ENCODE peak calls at places on chromosomes 3 and 15, in four cellular contexts. X, C, O and B are unnamed samples.
A peak's percentile ranks its signal among the peaks of the same experiment; 100 is the strongest.

GRCh38 chr3:178003756-178004155 is 532.5 kb upstream of the KCNMB2 start:
- DNase-seq in C (no peak), O (no peak), X (no peak), B (no peak)

GRCh38 chr3:64489361-64490044 is 198.3 kb downstream of the ADAMTS9 start:
- DNase-seq in X (no peak), C (peak; percentile 94), O (no peak), B (no peak)

GRCh38 chr15:85859671-85860070 is 64.9 kb upstream of the KLHL25 start:
- DNase-seq in O (no peak), X (no peak), C (no peak), B (no peak)

GRCh38 chr3:45640724-45641361 is 46.3 kb downstream of the LIMD1 start:
- DNase-seq in X (no peak), C (no peak), O (no peak), B (no peak)

GRCh38 chr3:68295457-68295856 is 636.9 kb downstream of the TAFA4 start:
- DNase-seq in C (no peak), X (peak; percentile 12), O (no peak), B (no peak)

GRCh38 chr3:139870000-139870675 is 64.8 kb upstream of the CLSTN2 start:
- DNase-seq in X (no peak), O (no peak), C (no peak), B (no peak)

GRCh38 chr3:72048873-72049272 is 263.9 kb upstream of the PROK2 start:
- DNase-seq in X (no peak), C (no peak), O (no peak), B (no peak)

GRCh38 chr15:93897377-93897776 is 334.0 kb upstream of the MCTP2 start:
- DNase-seq in X (no peak), O (no peak), C (no peak), B (no peak)

GRCh38 chr15:95259965-95260364 is 1028.6 kb downstream of the MCTP2 start:
- DNase-seq in X (no peak), O (no peak), C (peak; percentile 13), B (no peak)

GRCh38 chr3:159775372-159775961 is 213.2 kb upstream of the IL12A start:
- DNase-seq in C (peak; percentile 77), O (peak; percentile 29), X (no peak), B (no peak)

GRCh38 chr3:29348311-29348710 is 67.4 kb downstream of the RBMS3 start:
- DNase-seq in X (no peak), O (no peak), C (no peak), B (no peak)

GRCh38 chr3:168615489-168616020 is 519.8 kb upstream of the GOLIM4 start:
- DNase-seq in O (no peak), X (no peak), C (no peak), B (no peak)

GRCh38 chr3:41532976-41533375 is 333.7 kb downstream of the CTNNB1 start:
- DNase-seq in X (no peak), O (no peak), C (no peak), B (no peak)

GRCh38 chr15:63019539-63020109 is 22.9 kb upstream of the TPM1 start:
- DNase-seq in C (peak; percentile 73), X (no peak), O (no peak), B (peak; percentile 97)

GRCh38 chr3:30657914-30658313 is 51.5 kb downstream of the TGFBR2 start:
- DNase-seq in O (no peak), C (no peak), X (no peak), B (no peak)

GRCh38 chr15:23039151-23039916 is at the start of gene TUBGCP5:
- DNase-seq in C (peak; percentile 99), X (peak; percentile 98), O (peak; percentile 98), B (peak; percentile 100)

GRCh38 chr15:77034620-77035467 is 36.1 kb downstream of the TSPAN3 start:
- DNase-seq in C (peak; percentile 61), X (no peak), O (no peak), B (peak; percentile 68)

GRCh38 chr3:126267169-126267975 is 87.0 kb upstream of the ALDH1L1 start:
- DNase-seq in X (peak; percentile 94), C (peak; percentile 97), O (peak; percentile 81), B (no peak)

GRCh38 chr15:62469478-62469873 is 304.4 kb upstream of the C2CD4B start:
- DNase-seq in C (no peak), X (no peak), O (no peak), B (no peak)

GRCh38 chr15:85280203-85280602 is 100.2 kb upstream of the AKAP13 start:
- DNase-seq in C (no peak), O (no peak), X (no peak), B (no peak)

GRCh38 chr3:138367912-138368311 is 19.5 kb downstream of the MRAS start:
- DNase-seq in X (no peak), C (peak; percentile 21), O (peak; percentile 59), B (no peak)

GRCh38 chr3:100634493-100635272 is 25.3 kb downstream of the ADGRG7 start:
- DNase-seq in X (no peak), C (peak; percentile 10), O (no peak), B (peak; percentile 68)

GRCh38 chr3:180802837-180803236 is 109.6 kb upstream of the FXR1 start:
- DNase-seq in X (no peak), O (no peak), C (peak; percentile 34), B (no peak)

GRCh38 chr3:113151475-113152031 is 59.8 kb upstream of the BOC start:
- DNase-seq in O (no peak), X (no peak), C (no peak), B (no peak)

GRCh38 chr3:171967137-171967783 is 72.1 kb upstream of the FNDC3B start:
- DNase-seq in X (no peak), O (no peak), C (no peak), B (no peak)

GRCh38 chr15:96125681-96126080 is 204.8 kb upstream of the NR2F2 start:
- DNase-seq in O (no peak), X (peak; percentile 10), C (no peak), B (no peak)

GRCh38 chr3:39513801-39514369 is 46.4 kb downstream of the MOBP start:
- DNase-seq in O (no peak), X (no peak), C (no peak), B (no peak)

GRCh38 chr3:66469220-66469640 is 31.6 kb downstream of the LRIG1 start:
- DNase-seq in X (no peak), O (no peak), C (no peak), B (no peak)

GRCh38 chr15:100093211-100094126 is 248.3 kb downstream of the ADAMTS17 start:
- DNase-seq in C (no peak), X (no peak), O (no peak), B (no peak)

GRCh38 chr3:184140436-184140835 is 5.3 kb downstream of the EIF2B5 start:
- DNase-seq in O (no peak), C (no peak), X (no peak), B (no peak)

GRCh38 chr15:36156855-36157521 is 422.4 kb upstream of the CDIN1 start:
- DNase-seq in O (peak; percentile 45), C (no peak), X (no peak), B (no peak)

GRCh38 chr3:189304465-189305341 is 132.9 kb downstream of the TPRG1 start:
- DNase-seq in X (no peak), C (no peak), O (no peak), B (peak; percentile 77)

GRCh38 chr3:111156506-111156905 is 84.9 kb downstream of the NECTIN3 start:
- DNase-seq in O (no peak), C (no peak), X (no peak), B (no peak)
- H3K27ac ChIP-seq in O (no peak overlapping the region), C (no peak overlapping the region), X (no peak overlapping the region), B (no peak overlapping the region)

GRCh38 chr15:80490431-80490990 is 86.3 kb downstream of the ARNT2 start:
- DNase-seq in O (no peak), C (no peak), X (no peak), B (no peak)
- H3K4me1 ChIP-seq in O (peaks cover 15% of the 10 kb centered on the region), C (peaks cover 15% of the 10 kb centered on the region), X (peaks cover 51% of the 10 kb centered on the region), B (peaks cover 30% of the 10 kb centered on the region)

GRCh38 chr3:141740349-141740748 is 2.3 kb downstream of the RNF7 start:
- DNase-seq in X (no peak), O (no peak), C (no peak), B (no peak)

GRCh38 chr3:141739731-141740130 is 1.6 kb downstream of the RNF7 start:
- DNase-seq in O (no peak), C (no peak), X (no peak), B (no peak)

GRCh38 chr3:141746962-141747361 is 8.9 kb downstream of the RNF7 start:
- DNase-seq in C (no peak), O (no peak), X (no peak), B (no peak)

GRCh38 chr3:141738636-141739363 is 702 bp downstream of the RNF7 start:
- DNase-seq in O (no peak), C (peak; percentile 41), X (no peak), B (no peak)

DNA sequence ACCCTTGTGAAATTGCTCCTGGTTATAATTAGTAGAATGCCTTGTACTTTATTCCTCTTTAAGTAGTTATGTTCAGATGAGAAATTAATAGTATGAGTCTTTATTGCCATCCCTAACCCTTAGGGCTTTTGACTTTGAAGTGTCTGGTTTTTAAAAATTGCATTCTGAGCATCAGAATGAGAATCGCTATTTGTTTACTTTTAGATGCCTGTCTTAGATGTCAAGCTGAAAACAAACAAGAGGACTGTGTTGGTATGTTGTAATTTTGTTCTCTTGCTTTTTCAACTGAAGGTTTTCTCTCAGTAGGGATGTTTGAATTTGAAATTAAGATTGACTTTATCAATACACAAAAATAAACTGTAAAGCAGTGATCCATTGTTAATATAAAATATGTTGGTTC is 5.2 kb downstream of the RNF7 start:
- DNase-seq in O (no peak), C (no peak), X (no peak), B (no peak)
- H3K4me3 ChIP-seq in O (no peak overlapping the region), C (no peak overlapping the region), X (no peak overlapping the region), B (no peak overlapping the region)

GRCh38 chr15:42802168-42802567 is 65.2 kb upstream of the CDAN1 start:
- DNase-seq in X (no peak), C (no peak), O (no peak), B (peak; percentile 68)

GRCh38 chr15:42803436-42803835 is 66.5 kb upstream of the CDAN1 start:
- DNase-seq in X (no peak), O (no peak), C (no peak), B (no peak)

GRCh38 chr15:42805266-42805665 is 68.3 kb upstream of the CDAN1 start:
- DNase-seq in X (no peak), O (no peak), C (no peak), B (no peak)

GRCh38 chr15:42800731-42801474 is 64.0 kb upstream of the CDAN1 start:
- DNase-seq in C (peak; percentile 34), O (no peak), X (no peak), B (no peak)

DNA sequence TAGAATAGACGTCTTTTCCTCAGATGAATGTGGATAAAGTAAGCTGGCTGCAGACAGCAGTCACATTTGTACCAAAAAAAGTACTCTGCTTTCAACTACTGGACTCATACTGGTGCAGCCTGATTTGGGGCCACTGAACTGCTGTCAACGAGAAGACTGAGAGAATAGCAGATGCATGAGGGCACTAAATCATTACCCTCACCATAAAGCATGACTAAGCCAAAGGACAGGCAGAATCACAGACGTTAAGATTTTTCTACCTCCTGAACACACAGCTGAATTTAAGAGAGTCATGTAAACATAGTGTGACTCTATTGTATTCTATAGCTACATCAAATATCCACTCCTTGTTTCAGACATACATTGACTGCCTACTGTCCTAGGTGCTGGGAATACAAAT is 67.8 kb upstream of the CDAN1 start:
- DNase-seq in C (no peak), O (no peak), X (no peak), B (no peak)
- H3K27ac ChIP-seq in C (no peak overlapping the region), O (no peak overlapping the region), X (no peak overlapping the region), B (no peak overlapping the region)

GRCh38 chr3:15315003-15315402 is 17.4 kb downstream of the SH3BP5 start:
- DNase-seq in X (no peak), O (no peak), C (no peak), B (no peak)
- H3K4me1 ChIP-seq in X (peaks cover 55% of the 10 kb centered on the region), O (peaks cover 72% of the 10 kb centered on the region), C (peaks cover 48% of the 10 kb centered on the region), B (peaks cover 26% of the 10 kb centered on the region)

GRCh38 chr15:74172751-74173544 is 562 bp upstream of the ISLR start:
- DNase-seq in C (peak; percentile 43), O (peak; percentile 82), X (peak; percentile 92), B (peak; percentile 51)
- H3K4me3 ChIP-seq in C (no peak overlapping the region), O (peak overlapping the region; percentile 60), X (peak overlapping the region; percentile 50), B (no peak overlapping the region)